ENCODE peak calls at places on chromosomes 7 and 10, in nine cellular contexts. G is WERI-Rb-1, U is choroid plexus epithelial cell, I is AG04450, H is brain microvascular endothelial cell, K is upper lobe of right lung, M is body of pancreas, Z is GM12865, L is foreskin fibroblast. A is an unnamed sample.

GRCh38 chr10:77027576-77027975 is 610.0 kb downstream of the KCNMA1 start:
- DNase-seq in M (no peak), H (no peak), Z (peak; percentile 61), I (no peak), L (no peak), K (no peak), G (no peak), U (no peak), A (no peak)

GRCh38 chr10:5530846-5531557 is 6.2 kb downstream of the CALML3 start:
- DNase-seq in L (no peak), I (no peak), U (no peak), H (no peak), M (peak; percentile 3), G (no peak), Z (no peak), K (peak; percentile 52), A (no peak)

GRCh38 chr10:71750986-71751385 is 22.3 kb downstream of the VSIR start:
- DNase-seq in M (no peak), U (no peak), Z (no peak), I (no peak), G (no peak), K (no peak), L (no peak), H (no peak), A (no peak)

GRCh38 chr7:113321201-113321600 is 202.8 kb upstream of the SMIM30 start:
- DNase-seq in G (no peak), M (no peak), H (peak; percentile 31), I (no peak), K (no peak), L (no peak), Z (no peak), U (no peak), A (no peak)

GRCh38 chr7:30166155-30166840 is 31.5 kb downstream of the MTURN start:
- DNase-seq in K (no peak), L (no peak), G (no peak), H (no peak), M (no peak), I (no peak), Z (no peak), U (no peak), A (no peak)

GRCh38 chr7:127678947-127679346 is 27.0 kb downstream of the SND1 start:
- DNase-seq in K (no peak), G (no peak), I (peak; percentile 21), H (peak; percentile 33), M (no peak), U (peak; percentile 60), Z (peak; percentile 79), L (no peak), A (no peak)

GRCh38 chr10:11337516-11337915 is 273.9 kb downstream of the USP6NL start:
- DNase-seq in L (no peak), Z (no peak), U (no peak), K (peak; percentile 65), H (no peak), G (no peak), M (no peak), I (no peak), A (no peak)

GRCh38 chr7:44226396-44226753 is 25.6 kb downstream of the YKT6 start:
- DNase-seq in H (no peak), L (no peak), M (no peak), Z (no peak), G (no peak), I (no peak), U (no peak), K (no peak), A (no peak)

GRCh38 chr10:29532256-29532878 is 102.4 kb downstream of the SVIL start:
- DNase-seq in K (no peak), M (no peak), G (no peak), H (no peak), Z (no peak), I (no peak), U (no peak), L (no peak), A (no peak)

GRCh38 chr7:519429-519973 is at the start of gene PDGFA:
- DNase-seq in K (no peak), I (no peak), M (peak; percentile 68), G (no peak), L (peak; percentile 39), H (no peak), Z (no peak), U (peak; percentile 58), A (no peak)

GRCh38 chr7:16838386-16838785 is 33.6 kb upstream of the AGR2 start:
- DNase-seq in K (no peak), G (no peak), Z (no peak), I (no peak), H (no peak), U (peak; percentile 9), L (no peak), M (no peak), A (no peak)

GRCh38 chr10:52314007-52314821 is at the start of gene DKK1:
- DNase-seq in K (peak; percentile 78), I (no peak), Z (peak; percentile 39), H (peak; percentile 84), U (peak; percentile 83), M (peak; percentile 53), G (peak; percentile 11), L (peak; percentile 85), A (peak; percentile 49)

GRCh38 chr10:116278832-116279231 is 5.8 kb upstream of the GFRA1 start:
- DNase-seq in K (no peak), H (no peak), G (peak; percentile 72), L (peak; percentile 31), M (no peak), Z (no peak), U (no peak), I (no peak), A (no peak)

GRCh38 chr10:132459252-132460028 is 62.4 kb downstream of the PWWP2B start:
- DNase-seq in K (no peak), Z (no peak), U (no peak), I (no peak), H (no peak), G (peak; percentile 7), L (no peak), M (peak; percentile 72), A (no peak)

GRCh38 chr10:15167411-15168295 is 840 bp downstream of the NMT2 start:
- DNase-seq in U (peak; percentile 62), I (no peak), L (peak; percentile 63), K (peak; percentile 79), G (peak; percentile 47), H (peak; percentile 25), M (peak; percentile 55), Z (peak; percentile 70), A (no peak)

GRCh38 chr10:120969219-120969645 is 118.1 kb downstream of the WDR11 start:
- DNase-seq in K (no peak), G (no peak), I (no peak), U (peak; percentile 10), L (no peak), M (no peak), H (no peak), Z (peak; percentile 40), A (peak; percentile 38)

GRCh38 chr7:43803865-43804264 is 45.4 kb downstream of the BLVRA start:
- DNase-seq in L (no peak), U (no peak), I (no peak), K (no peak), G (peak; percentile 92), M (no peak), Z (no peak), H (no peak), A (no peak)

DNA sequence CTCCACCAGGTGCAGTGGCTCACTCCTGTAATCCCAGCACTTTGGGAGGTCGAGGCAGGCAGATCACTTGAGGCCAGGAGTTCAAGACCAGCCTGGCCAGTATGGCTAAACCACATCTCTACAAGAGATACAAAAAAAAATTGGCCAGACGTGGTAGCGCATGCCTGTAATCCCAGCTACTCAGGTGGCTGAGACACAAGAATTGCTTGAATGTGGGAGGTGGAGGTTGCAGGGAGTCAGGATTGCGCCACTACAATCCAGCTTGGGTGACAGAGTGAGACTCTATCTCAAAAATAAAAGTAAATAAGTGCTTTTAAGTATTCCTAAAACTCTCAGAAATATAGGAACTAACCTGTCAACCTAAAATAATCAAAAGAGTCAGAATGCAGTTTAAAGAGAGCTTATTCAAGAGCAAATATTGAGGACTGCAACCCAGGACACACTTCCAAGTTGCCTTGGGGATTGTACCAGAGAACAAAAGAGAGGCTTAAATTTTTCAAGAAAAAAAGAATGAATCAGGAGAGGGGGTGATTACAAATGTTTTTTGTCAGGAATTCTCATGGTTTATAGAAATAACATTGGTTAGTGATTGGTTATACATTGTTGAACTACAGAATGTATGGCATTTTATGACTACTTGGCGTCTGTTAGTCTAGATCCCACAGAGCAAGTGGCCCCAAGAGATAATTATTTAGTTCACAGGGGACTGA is 33.2 kb upstream of the PPP1R9A start:
- DNase-seq in L (no peak), I (no peak), Z (no peak), K (no peak), U (no peak), G (no peak), H (no peak), M (no peak), A (no peak)
- H3K4me3 ChIP-seq in L (no peak overlapping the region), I (no peak overlapping the region), Z (no peak overlapping the region), K (no peak overlapping the region), U (no peak overlapping the region), G (no peak overlapping the region), H (no peak overlapping the region), M (no peak overlapping the region), A (no peak overlapping the region)

DNA sequence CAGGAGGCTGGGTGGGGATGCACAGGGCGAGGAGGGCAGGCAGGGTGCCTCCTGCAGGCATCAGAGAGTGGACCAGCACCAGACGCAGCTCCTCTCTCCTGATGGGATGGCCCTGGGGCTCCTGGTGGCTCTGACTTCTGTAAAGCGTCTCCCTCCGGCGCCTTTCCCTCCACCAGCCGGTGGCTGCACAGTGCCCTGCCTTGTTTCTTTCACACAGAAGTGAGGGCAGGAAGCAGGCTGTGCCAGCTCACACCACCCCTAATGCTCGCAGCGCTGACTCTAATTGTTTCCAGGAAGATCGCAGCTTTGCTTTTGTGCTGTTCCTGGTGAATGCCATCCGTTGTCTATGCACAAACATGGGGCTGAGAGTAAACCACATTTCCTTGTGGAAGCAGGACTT is 152.3 kb upstream of the LANCL2 start:
- DNase-seq in Z (no peak), H (no peak), L (no peak), U (no peak), K (no peak), I (no peak), G (no peak), M (no peak), A (no peak)
- TF ChIP-seq CTCF in Z (no peak), H (no peak), L (no peak), U (no peak), K (no peak), I (no peak), G (no peak), M (no peak), A (no peak)

DNA sequence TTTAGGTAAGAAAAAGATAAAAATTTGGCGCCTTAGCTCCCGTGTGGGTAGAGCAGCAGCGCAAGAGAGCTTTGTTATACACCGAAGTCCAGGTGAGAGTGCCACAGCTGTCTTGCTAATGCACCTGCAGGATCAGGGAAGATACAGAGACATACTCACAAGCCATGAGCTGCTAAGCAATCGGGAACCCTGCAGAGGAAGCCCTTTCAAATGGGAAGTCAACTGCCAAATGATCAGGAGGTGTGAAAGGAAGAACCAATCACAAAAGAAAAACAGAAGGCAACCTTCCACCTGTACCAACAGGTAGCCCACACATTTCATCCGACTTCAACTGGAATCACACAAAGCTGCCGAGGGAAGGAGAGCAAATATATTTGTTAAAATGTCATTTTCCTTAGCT is 610.5 kb upstream of the PFKP start:
- DNase-seq in Z (no peak), K (no peak), M (no peak), U (no peak), G (no peak), H (no peak), I (no peak), L (no peak), A (no peak)
- H3K4me3 ChIP-seq in Z (no peak overlapping the region), K (no peak overlapping the region), M (no peak overlapping the region), U (no peak overlapping the region), G (no peak overlapping the region), H (no peak overlapping the region), I (no peak overlapping the region), L (no peak overlapping the region), A (no peak overlapping the region)

GRCh38 chr10:20492447-20492846 is 404.7 kb downstream of the NEBL start:
- DNase-seq in Z (no peak), I (no peak), U (no peak), M (no peak), K (no peak), L (no peak), G (no peak), H (no peak), A (no peak)
- TF ChIP-seq CTCF in Z (no peak), I (no peak), U (no peak), M (no peak), K (no peak), L (no peak), G (no peak), H (no peak), A (no peak)

A was measured in kidney epithelial cell.